ENCODE peak calls at places on chromosomes 16 and 17, in seven cellular contexts. X is IMR-90; N is left ventricle myocardium inferior; L is CD8-positive, alpha-beta T cell; R is transverse colon; E is AG09309; A is astrocyte of the spinal cord. D is an unnamed sample.

GRCh38 chr16:82050909-82051357 is 15.9 kb downstream of the HSD17B2 start:
- DNase-seq in X (no peak), N (no peak), L (no peak), R (no peak), E (no peak), A (no peak), D (no peak)

GRCh38 chr17:27491713-27492190 is 35.5 kb downstream of the KSR1 start:
- DNase-seq in X (no peak), N (no peak), L (no peak), R (no peak), E (no peak), A (no peak), D (no peak)

GRCh38 chr16:84080378-84080777 is 36.4 kb downstream of the MBTPS1 start:
- DNase-seq in X (no peak), N (no peak), L (no peak), R (no peak), E (no peak), A (no peak), D (no peak)

GRCh38 chr17:50100921-50101345 is 5.8 kb downstream of the PDK2 start:
- DNase-seq in X (peak), N (no peak), L (no peak), R (no peak), E (no peak), A (no peak), D (no peak)

GRCh38 chr17:12230411-12230810 is 209.7 kb downstream of the MAP2K4 start:
- DNase-seq in X (peak), N (no peak), L (no peak), R (no peak), E (no peak), A (no peak), D (peak)

GRCh38 chr16:67961551-67961957 is 6.9 kb downstream of the SLC12A4 start:
- DNase-seq in X (no peak), N (no peak), L (no peak), R (peak), E (no peak), A (no peak), D (no peak)

GRCh38 chr17:46744441-46744840 is 74.1 kb downstream of the WNT3 start:
- DNase-seq in X (no peak), N (no peak), L (no peak), R (no peak), E (no peak), A (no peak), D (no peak)

GRCh38 chr17:15092762-15093161 is 172.4 kb downstream of the PMP22 start:
- DNase-seq in X (peak), N (no peak), L (no peak), R (no peak), E (peak), A (peak), D (no peak)

GRCh38 chr17:72886622-72887021 is 205.9 kb downstream of the SLC39A11 start:
- DNase-seq in X (no peak), N (no peak), L (no peak), R (no peak), E (no peak), A (no peak), D (no peak)

GRCh38 chr16:53449816-53450517 is 15.7 kb downstream of the RBL2 start:
- DNase-seq in X (no peak), N (no peak), L (no peak), R (no peak), E (no peak), A (no peak), D (no peak)

GRCh38 chr16:54193656-54194007 is 93.0 kb downstream of the IRX3 start:
- DNase-seq in X (peak), N (peak), L (peak), R (peak), E (peak), A (peak), D (no peak)

GRCh38 chr16:12801511-12802042 is 2.1 kb downstream of the CPPED1 start:
- DNase-seq in X (peak), N (no peak), L (no peak), R (peak), E (peak), A (peak), D (peak)

GRCh38 chr17:3965123-3965800 is 1.0 kb upstream of the ATP2A3 start:
- DNase-seq in X (no peak), N (peak), L (peak), R (peak), E (no peak), A (no peak), D (no peak)

GRCh38 chr16:70730944-70731343 is 45.1 kb upstream of the MTSS2 start:
- DNase-seq in X (no peak), N (peak), L (no peak), R (no peak), E (no peak), A (no peak), D (no peak)

GRCh38 chr17:6686026-6686425 is 27.1 kb downstream of the SLC13A5 start:
- DNase-seq in X (no peak), N (no peak), L (no peak), R (no peak), E (no peak), A (no peak), D (no peak)

GRCh38 chr17:80047176-80047575 is 10.7 kb downstream of the CCDC40 start:
- DNase-seq in X (no peak), N (no peak), L (no peak), R (no peak), E (no peak), A (no peak), D (no peak)

GRCh38 chr17:63116228-63116627 is 150.2 kb downstream of the TANC2 start:
- DNase-seq in X (no peak), N (no peak), L (no peak), R (no peak), E (no peak), A (no peak), D (no peak)

GRCh38 chr16:31009894-31010293 is 544 bp downstream of the STX1B start:
- DNase-seq in X (no peak), N (no peak), L (no peak), R (no peak), E (no peak), A (no peak), D (no peak)
- H3K4me3 ChIP-seq in X (peak), N (no peak), L (no peak), R (no peak), E (peak), A (peak), D (peak)

GRCh38 chr17:8651013-8651412 is 20.5 kb upstream of the MYH10 start:
- DNase-seq in X (no peak), N (no peak), L (no peak), R (no peak), E (no peak), A (no peak), D (no peak)
- TF ChIP-seq CTCF in X (no peak), N (peak), L (no peak), R (no peak), E (no peak), A (no peak), D (no peak)

DNA sequence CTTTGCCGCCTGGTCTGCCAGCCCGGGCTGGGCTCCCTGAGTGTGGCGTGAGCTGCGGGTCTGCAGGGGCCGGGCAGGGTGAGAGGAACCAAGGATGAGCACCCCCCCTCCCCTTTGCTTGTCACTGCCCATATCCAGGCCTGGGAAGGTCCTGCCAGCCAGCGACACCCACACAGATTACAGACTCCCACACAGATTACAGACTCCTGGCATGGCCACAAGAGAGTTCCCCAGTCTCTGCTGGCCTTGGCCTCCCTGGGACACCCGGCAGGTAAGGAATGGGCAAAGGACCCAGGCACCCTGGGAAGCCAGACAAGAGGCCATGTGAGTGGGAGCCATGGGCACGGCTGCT is 41.5 kb downstream of the SRCIN1 start:
- DNase-seq in X (no peak), N (no peak), L (no peak), R (no peak), E (no peak), A (no peak), D (no peak)
- H3K4me3 ChIP-seq in X (no peak), N (no peak), L (no peak), R (no peak), E (no peak), A (no peak), D (no peak)

GRCh38 chr17:36849871-36850348 is 87.4 kb upstream of the LHX1 start:
- DNase-seq in X (peak), N (no peak), L (no peak), R (no peak), E (peak), A (peak), D (no peak)
- TF ChIP-seq CTCF in X (no peak), N (no peak), L (no peak), R (no peak), E (peak), A (peak), D (no peak)

GRCh38 chr17:41507315-41507880 is 2.0 kb upstream of the KRT13 start:
- DNase-seq in X (no peak), N (no peak), L (no peak), R (no peak), E (no peak), A (no peak), D (no peak)
- H3K4me3 ChIP-seq in X (no peak), N (no peak), L (no peak), R (no peak), E (no peak), A (no peak), D (no peak)

GRCh38 chr17:55720917-55721836 is 1.5 kb downstream of the TMEM100 start:
- DNase-seq in X (no peak), N (no peak), L (no peak), R (no peak), E (no peak), A (no peak), D (no peak)
- TF ChIP-seq CTCF in X (no peak), N (no peak), L (no peak), R (no peak), E (no peak), A (no peak), D (no peak)

DNA sequence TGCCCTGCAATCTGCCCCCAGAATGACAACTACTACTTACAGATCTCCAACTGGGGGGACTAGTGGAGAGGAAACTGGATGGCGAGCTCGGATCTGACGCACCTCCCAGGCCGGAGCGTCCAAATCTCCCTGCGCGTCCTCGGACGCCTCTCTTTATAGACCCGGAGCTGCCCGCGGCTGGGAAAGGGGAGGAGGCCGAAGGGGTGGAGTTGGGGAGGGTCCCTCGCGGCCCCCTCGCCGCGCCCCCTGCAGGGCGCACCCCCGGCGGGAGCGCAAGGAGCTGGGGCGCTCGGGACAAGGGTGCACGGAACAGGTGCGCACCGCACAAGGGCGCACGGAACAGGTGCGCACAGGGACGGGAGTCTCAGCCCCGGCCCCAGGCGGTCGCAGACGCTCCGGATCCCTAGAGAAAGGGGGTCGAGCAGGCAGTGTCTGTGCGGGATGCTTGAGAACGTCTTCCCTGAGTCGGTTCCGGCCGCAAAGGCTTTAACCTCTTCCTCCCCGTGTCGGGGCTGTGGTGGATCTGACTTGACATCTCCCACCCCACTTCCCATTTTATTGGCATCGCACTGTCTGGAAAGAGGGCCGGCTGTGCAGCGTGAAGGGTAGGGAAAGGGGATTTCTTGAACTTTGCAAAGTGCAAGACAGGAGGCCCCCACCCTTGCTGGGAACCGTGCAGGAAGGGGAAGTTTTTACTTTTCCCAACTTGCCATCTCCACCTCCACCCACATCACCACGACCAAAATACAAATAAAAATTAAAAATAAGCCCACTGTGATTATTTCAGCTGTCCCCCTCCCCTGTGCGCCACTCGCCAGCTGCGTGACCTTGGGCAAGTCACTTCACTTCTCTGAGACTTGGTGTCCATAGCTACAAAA is at the start of gene MYH11:
- DNase-seq in X (no peak), N (no peak), L (no peak), R (peak), E (no peak), A (no peak), D (no peak)
- H3K4me3 ChIP-seq in X (peak), N (peak), L (peak), R (peak), E (peak), A (peak), D (peak)

GRCh38 chr17:58520843-58521430 is 6.5 kb upstream of the MTMR4 start:
- DNase-seq in X (peak), N (no peak), L (no peak), R (no peak), E (no peak), A (no peak), D (no peak)
- TF ChIP-seq CTCF in X (peak), N (peak), L (no peak), R (peak), E (peak), A (peak), D (peak)

DNA sequence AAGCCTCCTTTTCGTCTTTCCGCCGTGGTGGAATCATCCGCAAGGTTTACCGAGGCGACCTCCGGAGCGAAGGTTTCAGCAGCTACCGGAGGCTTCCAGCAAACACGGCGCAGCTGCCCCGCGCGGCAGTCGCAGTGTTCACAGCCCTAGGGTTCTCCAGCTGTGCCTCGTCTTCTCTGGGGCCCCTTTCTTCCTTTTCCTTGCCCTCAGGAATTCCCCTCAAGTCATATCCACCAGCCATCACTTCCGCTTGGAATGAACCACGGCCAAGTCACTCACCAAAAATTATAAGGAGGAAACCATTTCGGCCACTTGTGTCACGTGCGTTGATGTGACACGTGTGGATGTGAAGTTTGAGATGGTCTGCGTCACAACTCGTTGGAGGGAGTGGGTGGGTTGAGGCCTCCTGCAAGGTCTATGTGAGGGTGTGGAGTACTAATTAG is 636 bp upstream of the ERN1 start:
- DNase-seq in X (peak), N (no peak), L (no peak), R (peak), E (no peak), A (no peak), D (no peak)
- H3K4me3 ChIP-seq in X (peak), N (peak), L (peak), R (peak), E (peak), A (peak), D (peak)

GRCh38 chr16:51149251-51149661 is 1.8 kb downstream of the SALL1 start:
- DNase-seq in X (no peak), N (no peak), L (no peak), R (no peak), E (no peak), A (peak), D (no peak)

GRCh38 chr16:51148674-51149228 is 2.3 kb downstream of the SALL1 start:
- DNase-seq in X (no peak), N (no peak), L (no peak), R (no peak), E (no peak), A (peak), D (no peak)

GRCh38 chr16:51144203-51144602 is 6.9 kb downstream of the SALL1 start:
- DNase-seq in X (no peak), N (no peak), L (no peak), R (no peak), E (no peak), A (peak), D (no peak)

GRCh38 chr16:51147776-51148673 is 3.0 kb downstream of the SALL1 start:
- DNase-seq in X (no peak), N (no peak), L (no peak), R (no peak), E (no peak), A (peak), D (no peak)

GRCh38 chr16:51146256-51146924 is 4.7 kb downstream of the SALL1 start:
- DNase-seq in X (peak), N (no peak), L (no peak), R (no peak), E (no peak), A (peak), D (no peak)
- TF ChIP-seq CTCF in X (peak), N (no peak), L (no peak), R (no peak), E (peak), A (peak), D (peak)